ENCODE peak calls at places on chromosomes 16 and 17, in six cellular contexts. One of them, this sample, is unnamed.

GRCh38 chr16:89017956-89018604 is 41.1 kb upstream of the CBFA2T3 start:
- DNase-seq in GM20000: no peak
- DNase-seq in glutamatergic neuron: no peak
- DNase-seq in NCI-H1930: no peak
- DNase-seq in upper lobe of right lung: no peak
- DNase-seq in ureter: no peak
- DNase-seq in this sample: no peak

GRCh38 chr17:77999413-78000173 is 41.1 kb downstream of the TNRC6C start:
- DNase-seq in ureter: no peak
- DNase-seq in glutamatergic neuron: no peak
- DNase-seq in NCI-H1930: no peak
- DNase-seq in GM20000: no peak
- DNase-seq in upper lobe of right lung: no peak
- DNase-seq in this sample: no peak

GRCh38 chr17:78252701-78253635 is 21.5 kb downstream of the TMEM235 start:
- DNase-seq in NCI-H1930: no peak
- DNase-seq in glutamatergic neuron: no peak
- DNase-seq in ureter: no peak
- DNase-seq in GM20000: no peak
- DNase-seq in upper lobe of right lung: peak; percentile 59
- DNase-seq in this sample: peak; percentile 82

GRCh38 chr17:76920364-76921139 is 52.3 kb downstream of the MGAT5B start:
- DNase-seq in NCI-H1930: no peak
- DNase-seq in ureter: no peak
- DNase-seq in glutamatergic neuron: no peak
- DNase-seq in GM20000: no peak
- DNase-seq in upper lobe of right lung: no peak
- DNase-seq in this sample: no peak

GRCh38 chr17:58165981-58166380 is 801 bp upstream of the OR4D2 start:
- DNase-seq in ureter: no peak
- DNase-seq in NCI-H1930: no peak
- DNase-seq in glutamatergic neuron: no peak
- DNase-seq in upper lobe of right lung: no peak
- DNase-seq in GM20000: no peak
- DNase-seq in this sample: no peak

GRCh38 chr17:14321476-14321949 is 20.6 kb downstream of the HS3ST3B1 start:
- DNase-seq in upper lobe of right lung: no peak
- DNase-seq in glutamatergic neuron: no peak
- DNase-seq in ureter: no peak
- DNase-seq in NCI-H1930: no peak
- DNase-seq in GM20000: no peak
- DNase-seq in this sample: no peak

GRCh38 chr16:55809386-55809785 is 23.5 kb downstream of the CES1 start:
- DNase-seq in NCI-H1930: no peak
- DNase-seq in GM20000: no peak
- DNase-seq in glutamatergic neuron: no peak
- DNase-seq in ureter: no peak
- DNase-seq in upper lobe of right lung: no peak
- DNase-seq in this sample: no peak

GRCh38 chr16:56767018-56767417 is 37.1 kb downstream of the NUP93 start:
- DNase-seq in upper lobe of right lung: no peak
- DNase-seq in NCI-H1930: no peak
- DNase-seq in GM20000: no peak
- DNase-seq in glutamatergic neuron: no peak
- DNase-seq in ureter: no peak
- DNase-seq in this sample: no peak

GRCh38 chr17:79003661-79004411 is 5.7 kb downstream of the CANT1 start:
- DNase-seq in upper lobe of right lung: no peak
- DNase-seq in glutamatergic neuron: no peak
- DNase-seq in ureter: no peak
- DNase-seq in NCI-H1930: no peak
- DNase-seq in GM20000: no peak
- DNase-seq in this sample: no peak

GRCh38 chr16:81500833-81501521 is 56.4 kb downstream of the CMIP start:
- DNase-seq in glutamatergic neuron: no peak
- DNase-seq in upper lobe of right lung: no peak
- DNase-seq in ureter: no peak
- DNase-seq in NCI-H1930: no peak
- DNase-seq in GM20000: no peak
- DNase-seq in this sample: peak; percentile 82

GRCh38 chr16:78211951-78212350 is 112.5 kb downstream of the WWOX start:
- DNase-seq in ureter: no peak
- DNase-seq in GM20000: no peak
- DNase-seq in glutamatergic neuron: no peak
- DNase-seq in upper lobe of right lung: peak; percentile 70
- DNase-seq in NCI-H1930: no peak
- DNase-seq in this sample: no peak